ENCODE peak calls at places on chromosomes 5 and 9, in eight cellular contexts. H is uterus; V is lung microvascular endothelial cell; F is T-helper 17 cell; S is effector CD4-positive, alpha-beta T cell; O is HFF-Myc; Y is WTC11; A is NCI-H345. T is an unnamed sample.

GRCh38 chr5:159345336-159345735 is 15.0 kb upstream of the IL12B start:
- DNase-seq in S (no peak), A (no peak), V (no peak), F (no peak), O (no peak), H (no peak), Y (no peak), T (no peak)

GRCh38 chr5:149175346-149176113 is 34.2 kb downstream of the ABLIM3 start:
- DNase-seq in Y (no peak), A (no peak), F (no peak), V (peak), S (no peak), O (no peak), H (peak), T (no peak)

GRCh38 chr9:34220218-34220617 is 41.4 kb downstream of the UBAP1 start:
- DNase-seq in S (no peak), A (no peak), O (no peak), H (no peak), F (no peak), Y (no peak), V (no peak), T (no peak)

GRCh38 chr9:35287986-35288515 is 126.2 kb downstream of the UNC13B start:
- DNase-seq in Y (no peak), V (no peak), S (no peak), H (no peak), F (no peak), A (no peak), O (no peak), T (no peak)

GRCh38 chr9:127973169-127974001 is 7.4 kb downstream of the EEIG1 start:
- DNase-seq in O (no peak), V (no peak), H (no peak), A (no peak), S (no peak), F (no peak), Y (no peak), T (peak)

GRCh38 chr9:134158753-134159392 is 5.5 kb downstream of the RNU6ATAC start:
- DNase-seq in F (no peak), H (no peak), S (no peak), A (no peak), Y (no peak), O (no peak), V (no peak), T (no peak)

GRCh38 chr9:108934323-108934885 is at the start of gene ABITRAM:
- DNase-seq in A (peak), H (peak), Y (peak), O (peak), F (peak), V (peak), S (peak), T (peak)

GRCh38 chr9:129483467-129484324 is 137.2 kb downstream of the C9orf50 start:
- DNase-seq in V (peak), H (peak), A (peak), Y (no peak), O (no peak), F (no peak), S (no peak), T (peak)

GRCh38 chr9:84697042-84697441 is 27.5 kb downstream of the NTRK2 start:
- DNase-seq in O (no peak), Y (no peak), H (no peak), V (no peak), S (no peak), A (no peak), F (no peak), T (no peak)

GRCh38 chr5:37694867-37695266 is 145.0 kb downstream of the GDNF start:
- DNase-seq in A (no peak), V (no peak), H (no peak), Y (no peak), S (no peak), F (no peak), O (no peak), T (no peak)

GRCh38 chr5:44389410-44389879 is at the start of gene FGF10:
- DNase-seq in S (no peak), F (no peak), H (peak), V (peak), A (peak), Y (peak), O (no peak), T (peak)

GRCh38 chr5:35859101-35859661 is 2.5 kb downstream of the IL7R start:
- DNase-seq in F (no peak), H (no peak), Y (no peak), O (no peak), S (peak), V (peak), A (no peak), T (no peak)

GRCh38 chr9:76255781-76256455 is 138.3 kb downstream of the RFK start:
- DNase-seq in S (no peak), A (no peak), Y (no peak), V (no peak), H (peak), F (no peak), O (peak), T (no peak)

GRCh38 chr5:73121109-73121443 is 701 bp downstream of the TMEM171 start:
- DNase-seq in H (no peak), A (no peak), V (no peak), S (no peak), Y (no peak), O (no peak), F (no peak), T (no peak)

GRCh38 chr5:150140830-150141229 is 14.8 kb downstream of the PDGFRB start:
- DNase-seq in S (no peak), F (no peak), A (no peak), V (no peak), H (no peak), Y (no peak), O (no peak), T (no peak)

GRCh38 chr5:170638454-170639220 is 134.8 kb downstream of the KCNIP1 start:
- DNase-seq in S (peak), A (peak), O (no peak), V (peak), Y (peak), H (peak), F (peak), T (peak)

GRCh38 chr5:111383288-111383970 is 128.9 kb downstream of the STARD4 start:
- DNase-seq in O (no peak), H (no peak), A (no peak), S (no peak), Y (no peak), V (no peak), F (no peak), T (no peak)

GRCh38 chr5:157271740-157272271 is 5.9 kb downstream of the CYFIP2 start:
- DNase-seq in S (peak), O (no peak), F (peak), H (no peak), V (no peak), A (no peak), Y (no peak), T (no peak)

T was measured in pancreas.